ENCODE peak calls at places on chromosomes 11 and 22, in seven cellular contexts. C is WERI-Rb-1, J is lower leg skin, K is brain microvascular endothelial cell, Y is coronary artery, U is PC-9, M is progenitor cell of endocrine pancreas. B is an unnamed sample.

GRCh38 chr11:116180806-116181600 is 591.8 kb downstream of the BUD13 start:
- DNase-seq in U (no peak), J (no peak), K (no peak), C (no peak), Y (no peak), M (no peak), B (peak; percentile 54)

GRCh38 chr11:77236901-77237300 is 64.6 kb downstream of the GDPD4 start:
- DNase-seq in Y (no peak), K (no peak), U (no peak), M (no peak), J (no peak), C (no peak), B (no peak)

GRCh38 chr11:76682681-76683080 is 12.1 kb upstream of the LRRC32 start:
- DNase-seq in C (no peak), Y (no peak), K (no peak), U (no peak), M (no peak), J (no peak), B (no peak)

GRCh38 chr11:74686792-74687191 is 44.4 kb downstream of the CHRDL2 start:
- DNase-seq in Y (no peak), J (no peak), K (peak; percentile 74), U (no peak), C (no peak), M (no peak), B (no peak)

GRCh38 chr22:44091751-44092150 is 67.6 kb downstream of the PARVB start:
- DNase-seq in Y (no peak), C (no peak), U (no peak), J (no peak), M (no peak), K (no peak), B (no peak)

GRCh38 chr11:19374189-19374588 is 133.4 kb upstream of the E2F8 start:
- DNase-seq in C (no peak), J (peak; percentile 67), K (peak; percentile 90), Y (peak; percentile 5), U (peak; percentile 31), M (no peak), B (no peak)

GRCh38 chr11:47179655-47179991 is 2.9 kb upstream of the ARFGAP2 start:
- DNase-seq in K (peak; percentile 25), C (peak; percentile 73), M (peak; percentile 33), Y (no peak), U (peak; percentile 39), J (no peak), B (peak; percentile 67)

GRCh38 chr11:16924826-16925494 is 89.3 kb downstream of the PLEKHA7 start:
- DNase-seq in C (no peak), K (peak; percentile 6), J (peak; percentile 34), Y (no peak), M (peak; percentile 41), U (peak; percentile 86), B (peak; percentile 51)

GRCh38 chr11:66559141-66559861 is 9.1 kb downstream of the CTSF start:
- DNase-seq in M (no peak), J (no peak), K (no peak), Y (peak; percentile 61), U (no peak), C (no peak), B (no peak)

GRCh38 chr11:71988050-71988449 is 10.7 kb upstream of the IL18BP start:
- DNase-seq in U (no peak), C (no peak), M (no peak), J (no peak), K (peak; percentile 24), Y (no peak), B (no peak)

GRCh38 chr11:77602385-77603105 is 12.8 kb downstream of the AQP11 start:
- DNase-seq in J (no peak), C (no peak), M (no peak), K (peak; percentile 69), U (peak; percentile 21), Y (no peak), B (no peak)

GRCh38 chr11:34263462-34264186 is 94.2 kb downstream of the ABTB2 start:
- DNase-seq in J (no peak), C (no peak), M (no peak), U (peak; percentile 94), Y (no peak), K (peak; percentile 19), B (no peak)

GRCh38 chr11:12842933-12843636 is 166.0 kb upstream of the RASSF10 start:
- DNase-seq in K (no peak), Y (no peak), C (peak; percentile 66), U (peak; percentile 34), M (no peak), J (no peak), B (no peak)

GRCh38 chr11:20026629-20027545 is 133.4 kb downstream of the DBX1 start:
- DNase-seq in C (no peak), Y (no peak), J (no peak), K (no peak), U (peak; percentile 83), M (peak; percentile 49), B (peak; percentile 30)

GRCh38 chr22:19738664-19739447 is 15.5 kb downstream of the GP1BB start:
- DNase-seq in K (no peak), M (no peak), J (no peak), Y (no peak), U (no peak), C (peak; percentile 44), B (no peak)

GRCh38 chr22:32661296-32661695 is 140.2 kb upstream of the TIMP3 start:
- DNase-seq in M (no peak), K (peak; percentile 89), Y (no peak), C (no peak), J (no peak), U (peak; percentile 18), B (no peak)

GRCh38 chr22:48627203-48627602 is 1200.5 kb downstream of the BRD1 start:
- DNase-seq in J (no peak), M (no peak), C (no peak), K (no peak), U (no peak), Y (no peak), B (no peak)

GRCh38 chr11:36750349-36750748 is 152.3 kb upstream of the RAG2 start:
- DNase-seq in K (no peak), Y (no peak), C (no peak), J (no peak), M (no peak), U (no peak), B (no peak)

DNA sequence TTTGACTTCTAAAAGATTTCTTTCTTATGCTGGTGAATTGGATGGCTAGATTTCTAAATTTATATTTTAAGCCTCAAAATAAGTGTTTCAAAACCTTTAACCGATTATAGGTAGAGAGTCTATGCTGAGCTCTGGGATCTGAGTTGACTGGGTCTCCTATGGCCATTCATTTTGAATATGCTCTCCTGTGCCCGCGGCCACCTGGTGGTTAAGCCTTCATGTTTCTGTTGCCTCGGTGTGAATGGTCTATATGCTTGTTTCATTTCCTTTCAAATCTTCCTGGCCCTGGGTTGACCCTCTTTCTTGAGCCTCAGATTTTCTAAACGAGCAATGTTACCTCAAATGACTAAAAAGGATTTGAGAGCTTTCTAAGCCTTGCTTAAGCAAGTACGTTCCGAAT is 789.3 kb upstream of the KIRREL3 start:
- DNase-seq in M (no peak), U (no peak), Y (no peak), K (peak; percentile 0), C (peak; percentile 86), J (no peak), B (peak; percentile 66)
- TF ChIP-seq CTCF in M (peak; percentile 54), U (no peak), Y (no peak), K (peak; percentile 65), C (peak; percentile 67), J (no peak), B (peak; percentile 70)

GRCh38 chr11:25901415-25901814 is 430.5 kb upstream of the ANO3 start:
- DNase-seq in Y (no peak), J (no peak), C (no peak), M (no peak), U (no peak), K (no peak), B (no peak)
- TF ChIP-seq CTCF in Y (no peak), J (no peak), C (no peak), M (no peak), U (no peak), K (no peak), B (no peak)

GRCh38 chr11:113272927-113273615 is 41.3 kb upstream of the TTC12 start:
- DNase-seq in K (no peak), C (no peak), Y (no peak), M (no peak), U (no peak), J (no peak), B (no peak)

GRCh38 chr11:113275602-113276001 is 38.8 kb upstream of the TTC12 start:
- DNase-seq in Y (no peak), C (no peak), U (no peak), J (no peak), M (no peak), K (no peak), B (no peak)

GRCh38 chr11:113272281-113272680 is 42.1 kb upstream of the TTC12 start:
- DNase-seq in Y (no peak), K (no peak), C (no peak), J (no peak), U (no peak), M (no peak), B (no peak)

GRCh38 chr11:113273720-113274119 is 40.7 kb upstream of the TTC12 start:
- DNase-seq in J (no peak), K (no peak), C (no peak), M (no peak), U (no peak), Y (no peak), B (peak; percentile 69)

DNA sequence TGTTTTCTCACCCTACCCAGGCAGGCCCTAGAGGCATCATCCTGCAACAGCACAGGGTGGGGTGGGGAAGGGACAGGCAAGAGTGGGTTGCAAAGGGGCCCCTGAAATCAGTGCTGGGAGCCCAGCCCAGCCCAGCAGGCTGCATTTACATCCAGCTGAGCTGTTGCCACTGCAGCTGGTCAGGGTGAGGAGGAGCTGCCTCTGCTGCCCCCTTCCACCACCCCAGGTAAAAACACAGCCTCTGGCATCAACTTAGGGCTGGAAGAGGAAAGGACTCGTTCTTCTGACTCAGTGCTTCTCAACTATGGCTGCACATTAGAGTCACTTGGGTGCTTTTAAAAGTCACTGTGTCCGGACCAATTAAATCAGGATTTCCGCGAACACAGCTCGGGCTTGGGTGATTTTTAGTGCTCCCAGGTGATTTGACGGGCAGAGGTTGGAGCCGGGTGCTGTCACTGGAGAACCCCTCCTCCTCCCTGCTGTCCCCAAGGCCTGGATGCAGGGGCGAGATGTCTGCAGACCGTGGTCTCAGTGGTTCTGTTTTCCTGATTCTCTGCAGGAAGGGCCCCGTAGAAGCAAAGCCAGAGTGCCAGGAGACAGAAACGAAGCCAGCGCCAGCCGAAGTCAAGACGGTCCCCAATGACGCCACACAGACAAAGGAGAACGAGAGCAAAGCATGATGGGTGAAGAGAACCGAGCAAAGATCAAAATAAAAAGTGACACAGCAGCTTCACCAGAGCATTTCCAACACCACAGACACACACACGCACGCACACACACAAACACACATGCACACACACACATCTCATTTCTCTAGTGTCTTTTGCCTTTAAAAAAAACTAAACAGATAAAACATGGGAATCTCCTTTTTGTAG is 39.4 kb upstream of the TTC12 start:
- DNase-seq in C (no peak), U (no peak), M (no peak), J (no peak), K (no peak), Y (no peak), B (no peak)
- TF ChIP-seq CTCF in C (peak; percentile 44), U (peak; percentile 33), M (peak; percentile 20), J (no peak), K (peak; percentile 46), Y (no peak), B (peak; percentile 6)

GRCh38 chr11:130129922-130130321 is 29.7 kb upstream of the ST14 start:
- DNase-seq in C (no peak), M (no peak), Y (no peak), J (no peak), K (no peak), U (no peak), B (no peak)
- TF ChIP-seq CTCF in C (no peak), M (no peak), Y (no peak), J (no peak), K (no peak), U (no peak), B (no peak)